ENCODE peak calls at places on chromosomes 4 and X, in eight cellular contexts. O, B, U, F, S, Z, D and R are unnamed samples.

GRCh38 chr4:187711586-187711985 is 284.0 kb upstream of the ZFP42 start:
- DNase-seq in O (no peak), B (no peak), U (no peak), F (no peak), S (no peak), Z (no peak), D (no peak), R (no peak)

GRCh38 chrX:24391843-24392242 is 31.4 kb downstream of the SUPT20HL1 start:
- DNase-seq in O (no peak), B (no peak), U (no peak), F (no peak), S (no peak), Z (no peak), D (no peak), R (no peak)

GRCh38 chrX:135213200-135213844 is 38.5 kb upstream of the ETDA start:
- DNase-seq in O (no peak), B (no peak), U (no peak), F (no peak), S (no peak), Z (no peak), D (no peak), R (no peak)

GRCh38 chrX:97806238-97806637 is 922.5 kb downstream of the RPA4 start:
- DNase-seq in O (peak; percentile 75), B (no peak), U (no peak), F (no peak), S (no peak), Z (peak; percentile 41), D (no peak), R (peak; percentile 59)

GRCh38 chr4:3310301-3311094 is 17.7 kb downstream of the RGS12 start:
- DNase-seq in O (no peak), B (no peak), U (peak; percentile 34), F (peak; percentile 45), S (no peak), Z (no peak), D (no peak), R (no peak)

GRCh38 chrX:54166915-54167314 is 16.1 kb downstream of the FAM120C start:
- DNase-seq in O (no peak), B (no peak), U (no peak), F (no peak), S (no peak), Z (no peak), D (no peak), R (no peak)

GRCh38 chrX:68807818-68808217 is 21.0 kb upstream of the EFNB1 start:
- DNase-seq in O (no peak), B (no peak), U (no peak), F (no peak), S (peak; percentile 40), Z (no peak), D (peak; percentile 10), R (peak; percentile 4)

GRCh38 chrX:10617964-10618342 is 2.4 kb downstream of the MID1 start:
- DNase-seq in O (peak; percentile 75), B (no peak), U (no peak), F (no peak), S (no peak), Z (no peak), D (peak; percentile 52), R (peak; percentile 36)

GRCh38 chrX:108131471-108131870 is 39.9 kb downstream of the ATG4A start:
- DNase-seq in O (peak; percentile 42), B (no peak), U (no peak), F (no peak), S (no peak), Z (no peak), D (peak; percentile 9), R (peak; percentile 19)

GRCh38 chr4:46839128-46839527 is 69.9 kb downstream of the COX7B2 start:
- DNase-seq in O (no peak), B (no peak), U (no peak), F (no peak), S (no peak), Z (no peak), D (no peak), R (no peak)

GRCh38 chr4:46850026-46850425 is 59.0 kb downstream of the COX7B2 start:
- DNase-seq in O (no peak), B (no peak), U (no peak), F (no peak), S (no peak), Z (no peak), D (no peak), R (no peak)

DNA sequence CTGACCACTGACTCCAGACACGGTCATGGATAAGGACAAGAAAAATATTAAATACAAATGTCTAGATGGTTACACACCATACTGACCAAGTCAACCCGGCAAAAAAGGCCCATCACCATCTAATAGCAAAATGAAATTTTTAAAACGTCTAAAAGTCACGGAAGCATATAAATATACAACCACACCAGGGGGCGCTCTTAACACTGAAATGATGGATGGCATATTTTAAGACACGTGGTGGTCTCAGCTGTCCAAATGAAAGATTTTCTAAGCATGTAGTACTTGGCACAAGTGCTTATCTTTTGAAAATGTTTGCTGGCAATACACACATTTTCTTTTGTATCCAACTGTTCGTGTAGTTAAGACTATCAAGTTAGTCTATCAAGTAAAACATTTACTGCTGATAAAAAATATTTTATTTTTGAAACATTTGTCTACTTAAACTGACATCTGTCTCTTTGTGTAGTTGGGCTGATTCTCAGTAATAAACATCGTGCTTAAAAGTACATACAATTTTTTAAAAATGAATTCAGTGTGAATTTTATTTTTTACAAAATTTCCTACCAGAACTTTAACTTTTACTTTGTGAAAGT is 64.6 kb downstream of the COX7B2 start:
- DNase-seq in O (peak; percentile 61), B (peak; percentile 27), U (no peak), F (no peak), S (peak; percentile 83), Z (peak; percentile 54), D (peak; percentile 0), R (peak; percentile 68)
- TF ChIP-seq CTCF in O (peak; percentile 75), B (peak; percentile 52), U (peak; percentile 76), F (peak; percentile 42), S (peak; percentile 84), Z (peak; percentile 64), D (peak; percentile 49), R (peak; percentile 66)

DNA sequence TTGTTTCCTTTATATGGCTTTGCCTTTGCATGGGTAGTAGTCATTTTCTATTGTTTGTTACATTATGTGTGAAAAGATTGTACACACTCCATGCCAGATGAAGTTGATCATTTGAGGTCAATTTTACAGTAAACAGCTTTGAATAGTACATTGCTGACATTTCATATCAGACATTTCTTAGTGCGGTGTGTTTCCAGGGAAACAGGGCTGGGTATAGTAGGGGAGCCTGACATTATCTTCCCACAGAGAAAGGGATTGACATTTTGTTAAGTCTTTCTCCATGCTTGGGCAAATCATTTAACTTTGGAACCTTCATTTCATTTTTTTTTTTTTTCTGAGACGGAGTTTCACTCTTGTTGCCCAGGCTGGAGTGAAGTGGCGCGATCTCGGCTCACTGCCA is 5.0 kb downstream of the FUNDC2 start:
- DNase-seq in O (no peak), B (no peak), U (no peak), F (no peak), S (no peak), Z (no peak), D (no peak), R (no peak)
- H3K4me3 ChIP-seq in O (no peak overlapping the region), B (no peak overlapping the region), U (no peak overlapping the region), F (no peak overlapping the region), S (no peak overlapping the region), Z (no peak overlapping the region), D (no peak overlapping the region), R (no peak overlapping the region)

GRCh38 chrX:102659790-102660757 is 8.8 kb downstream of the GPRASP1 start:
- DNase-seq in O (peak; percentile 58), B (peak; percentile 14), U (peak; percentile 92), F (peak; percentile 87), S (peak; percentile 84), Z (no peak), D (peak; percentile 69), R (peak; percentile 71)
- TF ChIP-seq CTCF in O (no peak), B (no peak), U (no peak), F (peak; percentile 13), S (no peak), Z (peak; percentile 34), D (no peak), R (no peak)

GRCh38 chr4:56506110-56506705 is 617 bp downstream of the ARL9 start:
- DNase-seq in O (no peak), B (no peak), U (no peak), F (no peak), S (peak; percentile 10), Z (no peak), D (no peak), R (peak; percentile 25)
- H3K4me3 ChIP-seq in O (peak overlapping the region; percentile 57), B (peak overlapping the region; percentile 65), U (peak overlapping the region; percentile 42), F (peak overlapping the region; percentile 46), S (peak overlapping the region; percentile 68), Z (peak overlapping the region; percentile 61), D (no peak overlapping the region), R (peak overlapping the region; percentile 62)

DNA sequence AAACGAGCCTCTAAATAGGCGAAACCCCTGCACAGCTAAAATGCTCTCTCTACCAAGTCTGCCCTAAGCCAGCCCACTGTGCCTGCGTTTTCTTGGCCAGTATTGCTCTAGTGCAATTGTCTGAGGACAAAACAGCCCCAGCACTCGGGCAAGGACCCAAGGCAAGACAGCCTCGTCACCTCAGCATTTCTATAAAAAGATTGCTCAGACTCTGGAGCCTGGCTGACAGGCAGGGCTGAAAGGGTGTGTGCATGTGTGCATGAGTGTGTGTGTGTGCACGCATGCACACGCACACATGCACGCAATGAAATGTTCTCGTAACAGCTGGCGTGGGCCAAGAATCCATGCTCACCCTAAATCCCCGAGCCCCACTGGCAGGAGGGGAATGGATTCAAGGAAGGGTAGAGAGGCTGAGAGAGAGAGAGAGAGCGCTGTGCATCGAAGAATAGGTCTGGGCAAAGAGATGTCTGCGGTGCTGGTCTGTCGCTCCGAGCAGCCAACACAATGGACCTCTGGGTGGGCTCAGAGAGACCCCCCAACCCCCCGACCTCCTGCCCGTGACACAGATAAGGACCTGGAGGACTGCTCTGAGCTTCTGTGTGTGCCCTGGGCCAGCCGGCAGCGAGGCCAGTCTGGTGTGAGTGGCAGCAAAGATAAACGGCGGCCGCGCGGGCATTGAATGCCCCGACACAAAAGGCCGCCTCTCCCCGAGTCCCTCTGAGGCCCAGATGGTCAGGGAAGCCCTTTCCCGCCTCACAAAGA is 579.1 kb downstream of the BCOR start:
- DNase-seq in O (no peak), B (no peak), U (no peak), F (peak; percentile 71), S (no peak), Z (no peak), D (no peak), R (peak; percentile 2)
- TF ChIP-seq CTCF in O (no peak), B (no peak), U (no peak), F (no peak), S (no peak), Z (no peak), D (no peak), R (no peak)